ENCODE peak calls at places on chromosome 21, in five cellular contexts. One of them, this sample, is unnamed.

GRCh38 chr21:29332461-29333354 is 34.0 kb downstream of the BACH1 start:
- DNase-seq in ovary: no peak
- DNase-seq in A549: no peak
- DNase-seq in heart left ventricle: no peak
- DNase-seq in body of pancreas: no peak
- DNase-seq in this sample: no peak

GRCh38 chr21:38806153-38806941 is 618 bp downstream of the ETS2 start:
- DNase-seq in ovary: peak
- DNase-seq in body of pancreas: peak
- DNase-seq in heart left ventricle: peak
- DNase-seq in A549: no peak
- DNase-seq in this sample: peak

GRCh38 chr21:17732306-17732705 is 86.8 kb downstream of the C21orf91 start:
- DNase-seq in body of pancreas: no peak
- DNase-seq in ovary: no peak
- DNase-seq in A549: no peak
- DNase-seq in heart left ventricle: no peak
- DNase-seq in this sample: no peak

GRCh38 chr21:36113647-36114428 is 21.0 kb upstream of the CBR3 start:
- DNase-seq in body of pancreas: no peak
- DNase-seq in ovary: no peak
- DNase-seq in heart left ventricle: no peak
- DNase-seq in A549: peak
- DNase-seq in this sample: peak

GRCh38 chr21:36384885-36385232 is 333 bp upstream of the CHAF1B start:
- DNase-seq in heart left ventricle: no peak
- DNase-seq in body of pancreas: no peak
- DNase-seq in A549: no peak
- DNase-seq in ovary: no peak
- DNase-seq in this sample: no peak

GRCh38 chr21:36553406-36553805 is 73.5 kb upstream of the CLDN14 start:
- DNase-seq in heart left ventricle: no peak
- DNase-seq in A549: no peak
- DNase-seq in body of pancreas: no peak
- DNase-seq in ovary: no peak
- DNase-seq in this sample: no peak

GRCh38 chr21:31187499-31187898 is 149.2 kb upstream of the KRTAP19-8 start:
- DNase-seq in A549: no peak
- DNase-seq in body of pancreas: no peak
- DNase-seq in heart left ventricle: no peak
- DNase-seq in ovary: no peak
- DNase-seq in this sample: no peak

GRCh38 chr21:17334478-17334877 is 178.4 kb upstream of the CXADR start:
- DNase-seq in heart left ventricle: no peak
- DNase-seq in ovary: no peak
- DNase-seq in A549: no peak
- DNase-seq in body of pancreas: no peak
- DNase-seq in this sample: no peak

GRCh38 chr21:34936874-34937563 is 112.1 kb downstream of the RUNX1 start:
- DNase-seq in ovary: no peak
- DNase-seq in A549: no peak
- DNase-seq in body of pancreas: no peak
- DNase-seq in heart left ventricle: no peak
- DNase-seq in this sample: no peak
- H3K27ac ChIP-seq in ovary: no peak
- H3K27ac ChIP-seq in A549: no peak
- H3K27ac ChIP-seq in body of pancreas: no peak
- H3K27ac ChIP-seq in heart left ventricle: no peak
- H3K27ac ChIP-seq in this sample: no peak

GRCh38 chr21:41363370-41364270 is 1.8 kb downstream of the MX2 start:
- DNase-seq in ovary: no peak
- DNase-seq in heart left ventricle: no peak
- DNase-seq in A549: no peak
- DNase-seq in body of pancreas: no peak
- DNase-seq in this sample: no peak
- TF ChIP-seq POLR2A in ovary: no peak
- TF ChIP-seq POLR2A in heart left ventricle: no peak
- TF ChIP-seq POLR2A in A549: no peak
- TF ChIP-seq POLR2A in body of pancreas: no peak
- TF ChIP-seq POLR2A in this sample: no peak

DNA sequence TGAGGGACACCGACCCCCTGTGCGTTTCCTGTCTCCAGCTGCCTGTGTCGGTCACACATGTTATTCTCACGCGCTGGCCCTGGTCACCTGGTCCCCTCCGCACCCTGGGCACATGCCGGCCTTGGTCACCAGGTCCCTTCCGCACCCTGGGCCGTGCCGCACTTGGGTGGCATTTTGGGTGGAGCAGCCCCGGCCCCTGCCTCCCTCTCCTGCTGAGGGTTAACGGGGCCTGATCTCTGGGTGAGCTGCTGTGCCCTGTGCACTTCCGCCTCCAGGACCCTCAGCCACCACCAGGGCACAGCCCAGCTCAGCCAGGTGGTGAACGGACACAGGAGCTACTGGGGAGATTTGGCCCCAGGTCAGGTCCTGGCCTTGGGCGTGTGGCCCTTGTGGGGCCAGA is 26.6 kb downstream of the RRP1 start:
- DNase-seq in A549: no peak
- DNase-seq in heart left ventricle: no peak
- DNase-seq in ovary: no peak
- DNase-seq in body of pancreas: no peak
- DNase-seq in this sample: no peak
- H3K27ac ChIP-seq in A549: no peak
- H3K27ac ChIP-seq in heart left ventricle: no peak
- H3K27ac ChIP-seq in ovary: no peak
- H3K27ac ChIP-seq in body of pancreas: no peak
- H3K27ac ChIP-seq in this sample: no peak

GRCh38 chr21:44012474-44013379 is 618 bp downstream of the TRAPPC10 start:
- DNase-seq in A549: peak
- DNase-seq in ovary: peak
- DNase-seq in heart left ventricle: peak
- DNase-seq in body of pancreas: peak
- DNase-seq in this sample: peak

GRCh38 chr21:44010429-44010828 is 1.7 kb upstream of the TRAPPC10 start:
- DNase-seq in A549: no peak
- DNase-seq in heart left ventricle: no peak
- DNase-seq in body of pancreas: no peak
- DNase-seq in ovary: no peak
- DNase-seq in this sample: no peak

GRCh38 chr21:44013380-44014088 is 1.4 kb downstream of the TRAPPC10 start:
- DNase-seq in heart left ventricle: no peak
- DNase-seq in body of pancreas: no peak
- DNase-seq in A549: no peak
- DNase-seq in ovary: no peak
- DNase-seq in this sample: no peak

GRCh38 chr21:44011123-44011773 is 861 bp upstream of the TRAPPC10 start:
- DNase-seq in body of pancreas: no peak
- DNase-seq in heart left ventricle: peak
- DNase-seq in ovary: peak
- DNase-seq in A549: no peak
- DNase-seq in this sample: no peak

DNA sequence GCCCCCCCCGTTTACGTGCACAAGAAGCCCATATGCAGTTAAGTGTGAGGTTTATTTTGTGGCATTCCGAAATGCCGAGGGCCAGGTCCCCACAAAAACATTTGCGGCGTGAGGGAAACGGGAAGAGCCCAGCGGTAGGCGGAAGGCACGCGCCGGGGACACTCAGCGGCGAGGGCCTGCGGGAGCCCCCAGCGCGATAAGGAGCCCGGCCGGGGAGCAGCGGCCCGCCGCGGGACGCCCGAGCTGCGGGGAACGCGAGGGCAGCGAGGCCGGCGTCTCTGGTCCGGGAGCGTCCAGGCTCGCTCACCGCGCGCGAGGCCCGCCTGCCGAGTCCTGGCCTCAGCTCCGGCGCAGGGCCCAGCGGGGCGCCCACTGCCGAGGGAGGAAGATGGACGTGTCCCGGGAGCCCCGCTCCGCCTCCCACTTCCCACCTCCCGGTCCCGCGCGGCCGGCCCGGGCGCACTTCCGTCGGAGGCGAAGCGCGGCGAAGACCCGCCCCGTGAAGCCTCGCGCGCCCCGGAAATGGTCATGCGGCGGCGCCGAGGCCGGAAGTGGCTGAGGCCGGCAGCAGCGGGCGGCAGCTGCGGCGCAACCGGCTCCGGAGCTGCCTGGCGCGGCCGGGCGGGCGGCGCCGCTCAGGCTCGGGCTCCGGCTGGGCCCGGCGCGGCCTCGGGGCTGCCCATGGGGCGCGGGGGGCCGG is at the start of gene TRAPPC10:
- DNase-seq in heart left ventricle: peak
- DNase-seq in A549: peak
- DNase-seq in ovary: peak
- DNase-seq in body of pancreas: peak
- DNase-seq in this sample: peak
- TF ChIP-seq POLR2A in heart left ventricle: peak
- TF ChIP-seq POLR2A in A549: peak
- TF ChIP-seq POLR2A in ovary: peak
- TF ChIP-seq POLR2A in body of pancreas: peak
- TF ChIP-seq POLR2A in this sample: peak

GRCh38 chr21:15722591-15723324 is 7.0 kb upstream of the USP25 start:
- DNase-seq in A549: no peak
- DNase-seq in ovary: no peak
- DNase-seq in body of pancreas: peak
- DNase-seq in heart left ventricle: no peak
- DNase-seq in this sample: no peak

GRCh38 chr21:15718709-15719108 is 11.1 kb upstream of the USP25 start:
- DNase-seq in ovary: no peak
- DNase-seq in heart left ventricle: no peak
- DNase-seq in body of pancreas: no peak
- DNase-seq in A549: no peak
- DNase-seq in this sample: no peak
- H3K27ac ChIP-seq in ovary: no peak
- H3K27ac ChIP-seq in heart left ventricle: no peak
- H3K27ac ChIP-seq in body of pancreas: no peak
- H3K27ac ChIP-seq in A549: no peak
- H3K27ac ChIP-seq in this sample: no peak

GRCh38 chr21:33406493-33406892 is 3.3 kb downstream of the IFNGR2 start:
- DNase-seq in body of pancreas: no peak
- DNase-seq in heart left ventricle: no peak
- DNase-seq in A549: no peak
- DNase-seq in ovary: no peak
- DNase-seq in this sample: no peak

GRCh38 chr21:33401617-33401967 is 1.6 kb upstream of the IFNGR2 start:
- DNase-seq in ovary: no peak
- DNase-seq in heart left ventricle: peak
- DNase-seq in A549: no peak
- DNase-seq in body of pancreas: no peak
- DNase-seq in this sample: no peak

GRCh38 chr21:33402011-33402979 is 918 bp upstream of the IFNGR2 start:
- DNase-seq in A549: no peak
- DNase-seq in ovary: peak
- DNase-seq in heart left ventricle: peak
- DNase-seq in body of pancreas: peak
- DNase-seq in this sample: peak

GRCh38 chr21:33403128-33403785 is at the start of gene IFNGR2:
- DNase-seq in body of pancreas: peak
- DNase-seq in ovary: peak
- DNase-seq in heart left ventricle: peak
- DNase-seq in A549: no peak
- DNase-seq in this sample: peak

DNA sequence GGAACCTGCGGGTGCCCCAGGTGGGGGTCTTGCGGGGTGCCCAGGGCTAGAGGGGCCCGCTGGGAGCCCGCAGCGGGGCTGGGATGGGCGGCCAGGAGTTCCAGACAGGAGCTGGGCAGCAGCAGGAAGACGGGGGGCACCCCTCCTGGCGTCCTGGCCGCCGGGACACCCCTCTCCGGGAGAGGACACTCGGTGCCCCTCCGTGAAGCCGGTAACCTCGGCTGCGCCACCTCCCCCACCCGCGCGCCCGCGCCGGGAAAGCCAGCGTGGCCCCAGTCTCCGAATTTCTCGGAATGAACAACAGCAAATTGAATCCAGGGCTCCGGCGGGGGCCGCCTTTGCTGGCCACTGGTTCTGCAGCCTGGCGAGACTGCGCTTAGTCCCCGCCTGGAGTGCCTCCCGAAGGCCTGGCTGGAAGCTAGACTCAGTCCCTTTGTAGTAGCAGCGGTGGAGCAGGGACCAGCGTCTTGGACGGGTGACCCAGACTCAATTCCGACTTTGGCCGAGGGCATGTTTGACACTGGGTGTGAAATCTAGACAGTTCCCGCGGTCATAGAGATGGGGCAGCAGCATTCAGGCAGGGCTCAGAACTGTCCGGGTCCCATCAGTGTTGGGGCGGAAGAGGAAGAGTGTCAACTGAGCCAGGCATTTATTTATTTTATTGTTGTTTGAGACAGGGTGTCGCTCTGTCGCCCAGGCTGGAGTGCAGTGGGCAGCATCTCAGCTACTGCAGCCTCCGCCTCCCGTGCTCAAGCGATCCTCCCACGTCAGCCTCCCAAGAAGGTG is 766 bp downstream of the IFNGR2 start:
- DNase-seq in heart left ventricle: peak
- DNase-seq in A549: no peak
- DNase-seq in ovary: peak
- DNase-seq in body of pancreas: peak
- DNase-seq in this sample: peak
- TF ChIP-seq POLR2A in heart left ventricle: no peak
- TF ChIP-seq POLR2A in A549: no peak
- TF ChIP-seq POLR2A in ovary: peak
- TF ChIP-seq POLR2A in body of pancreas: no peak
- TF ChIP-seq POLR2A in this sample: peak

DNA sequence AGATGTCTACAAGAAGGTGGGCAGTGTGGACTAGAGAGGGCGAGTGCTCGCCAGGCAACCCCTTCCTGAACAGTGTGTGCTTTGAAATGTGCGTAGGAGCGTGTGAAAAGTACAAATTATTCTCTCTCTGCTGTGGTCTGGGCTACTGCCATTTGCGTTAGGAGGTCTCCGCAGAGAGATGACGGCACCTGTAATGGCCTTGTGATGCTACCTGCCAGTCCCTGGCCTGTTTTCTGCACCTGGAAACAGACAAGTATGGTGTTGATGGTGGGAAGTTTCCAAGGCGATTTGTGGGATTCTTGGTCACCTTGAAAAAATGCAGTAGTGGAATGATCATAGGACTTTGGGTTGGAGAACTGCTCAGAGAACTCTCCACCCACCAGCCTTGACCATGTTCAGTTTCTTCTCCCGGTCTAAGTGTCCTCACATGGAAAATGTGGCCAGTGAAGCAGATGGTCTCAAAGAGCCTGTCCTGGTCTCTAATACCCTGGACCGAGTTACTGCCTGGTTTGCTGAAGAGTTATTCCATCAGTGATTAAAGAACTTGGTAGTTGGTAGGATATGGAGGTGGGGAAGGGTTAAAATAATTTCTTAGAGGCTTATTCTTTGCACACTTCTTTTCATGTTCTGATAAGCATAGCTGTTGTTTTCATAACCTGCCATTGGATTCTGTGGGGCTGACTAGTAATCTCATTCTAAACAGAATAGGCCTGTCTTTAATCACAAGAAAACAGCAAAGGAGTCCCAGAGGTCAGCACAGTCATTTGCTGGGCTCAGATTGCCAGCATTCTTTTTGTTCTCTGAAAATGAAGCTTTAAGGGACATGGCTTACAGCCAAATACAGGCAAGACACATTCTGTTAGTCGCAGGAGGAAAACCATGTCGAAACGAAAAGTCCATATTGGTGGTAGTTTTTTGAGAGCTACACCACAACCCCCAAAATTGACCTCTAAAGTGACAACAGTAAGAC is 74.7 kb downstream of the MRPS6 start:
- DNase-seq in ovary: no peak
- DNase-seq in A549: no peak
- DNase-seq in heart left ventricle: no peak
- DNase-seq in body of pancreas: no peak
- DNase-seq in this sample: no peak
- H3K27ac ChIP-seq in ovary: no peak
- H3K27ac ChIP-seq in A549: no peak
- H3K27ac ChIP-seq in heart left ventricle: no peak
- H3K27ac ChIP-seq in body of pancreas: no peak
- H3K27ac ChIP-seq in this sample: no peak

GRCh38 chr21:45294509-45295291 is 7.0 kb upstream of the POFUT2 start:
- DNase-seq in A549: no peak
- DNase-seq in body of pancreas: peak
- DNase-seq in ovary: peak
- DNase-seq in heart left ventricle: peak
- DNase-seq in this sample: peak
- TF ChIP-seq POLR2A in A549: no peak
- TF ChIP-seq POLR2A in body of pancreas: no peak
- TF ChIP-seq POLR2A in ovary: peak
- TF ChIP-seq POLR2A in heart left ventricle: no peak
- TF ChIP-seq POLR2A in this sample: no peak